ENCODE peak calls at places on chromosome 11, in eight cellular contexts. C, H, U, G, E, M, S and I are unnamed samples.

GRCh38 chr11:17652556-17652955 is 66.8 kb upstream of the MYOD1 start:
- DNase-seq in E (no peak), M (no peak), C (no peak), G (no peak), U (no peak), H (no peak), S (no peak), I (no peak)

GRCh38 chr11:45285931-45286632 is at the start of gene SYT13:
- DNase-seq in U (no peak), C (no peak), E (peak), S (no peak), M (no peak), G (no peak), H (no peak), I (peak)

GRCh38 chr11:71367756-71368155 is 80.4 kb downstream of the DHCR7 start:
- DNase-seq in M (no peak), G (no peak), S (no peak), E (no peak), U (no peak), C (no peak), H (no peak), I (no peak)

GRCh38 chr11:2656859-2657258 is 42.9 kb downstream of the KCNQ1OT1 start:
- DNase-seq in G (no peak), M (no peak), E (no peak), S (no peak), C (no peak), H (no peak), U (no peak), I (no peak)

GRCh38 chr11:73200256-73200655 is 17.8 kb upstream of the P2RY2 start:
- DNase-seq in H (no peak), S (no peak), U (no peak), C (no peak), M (peak), G (no peak), E (no peak), I (no peak)

GRCh38 chr11:62881579-62882427 is 1.1 kb downstream of the SLC3A2 start:
- DNase-seq in M (peak), S (peak), U (peak), C (peak), H (peak), E (peak), G (peak), I (no peak)

GRCh38 chr11:33912405-33913361 is 20.8 kb upstream of the LMO2 start:
- DNase-seq in E (no peak), M (peak), C (peak), G (peak), H (no peak), U (peak), S (no peak), I (no peak)

GRCh38 chr11:35721576-35722341 is 59.2 kb downstream of the TRIM44 start:
- DNase-seq in U (no peak), C (no peak), H (no peak), G (no peak), E (no peak), S (no peak), M (no peak), I (no peak)

GRCh38 chr11:82864268-82864667 is 36.0 kb downstream of the PRCP start:
- DNase-seq in U (peak), S (no peak), C (peak), H (no peak), E (peak), M (peak), G (no peak), I (no peak)

GRCh38 chr11:134270250-134270714 is 5.9 kb upstream of the GLB1L3 start:
- DNase-seq in C (peak), E (no peak), M (peak), H (no peak), S (no peak), G (no peak), U (no peak), I (peak)

GRCh38 chr11:65290448-65291165 is 24.1 kb upstream of the CDC42EP2 start:
- DNase-seq in M (peak), C (peak), H (no peak), E (peak), U (peak), S (peak), G (peak), I (no peak)

GRCh38 chr11:78295991-78296930 is 107.5 kb downstream of the USP35 start:
- DNase-seq in M (no peak), G (no peak), E (no peak), C (no peak), S (no peak), H (no peak), U (peak), I (no peak)

GRCh38 chr11:96213500-96213899 is 129.5 kb downstream of the MAML2 start:
- DNase-seq in E (no peak), C (peak), S (no peak), H (no peak), U (peak), G (peak), M (no peak), I (no peak)

GRCh38 chr11:76781046-76781801 is 1.9 kb upstream of the TSKU start:
- DNase-seq in H (no peak), E (no peak), U (peak), C (no peak), M (no peak), S (no peak), G (no peak), I (no peak)

GRCh38 chr11:42870480-42870879 is 441.3 kb upstream of the API5 start:
- DNase-seq in M (no peak), S (no peak), G (no peak), C (no peak), H (no peak), U (no peak), E (no peak), I (no peak)

GRCh38 chr11:101913631-101914030 is 1.2 kb upstream of the CEP126 start:
- DNase-seq in E (no peak), G (no peak), U (no peak), C (no peak), H (no peak), M (no peak), S (no peak), I (no peak)

GRCh38 chr11:22957890-22958289 is 97.6 kb upstream of the CCDC179 start:
- DNase-seq in H (no peak), G (no peak), S (no peak), C (no peak), M (peak), E (no peak), U (no peak), I (no peak)

GRCh38 chr11:126603486-126603885 is 248.0 kb downstream of the ST3GAL4 start:
- DNase-seq in C (no peak), S (no peak), G (no peak), H (no peak), M (no peak), U (no peak), E (no peak), I (no peak)

GRCh38 chr11:80627364-80627763 is 1186.5 kb upstream of the TENM4 start:
- DNase-seq in M (no peak), C (no peak), U (no peak), E (no peak), H (no peak), G (no peak), S (no peak), I (no peak)

GRCh38 chr11:65492637-65493366 is 6.0 kb upstream of the MALAT1 start:
- DNase-seq in M (peak), G (peak), E (peak), C (peak), H (no peak), U (peak), S (peak), I (no peak)

GRCh38 chr11:2814751-2815150 is 70.8 kb downstream of the CDKN1C start:
- DNase-seq in G (no peak), C (no peak), U (no peak), S (no peak), H (no peak), E (no peak), M (no peak), I (no peak)